ENCODE peak calls at places on chromosomes 6 and 20, in five cellular contexts. Z is AG09309; G is central memory CD4-positive, alpha-beta T cell; A is adrenal gland; D is cardiac muscle cell. E is an unnamed sample.
A peak's percentile ranks its signal among the peaks of the same experiment; 100 is the strongest.

GRCh38 chr20:35523298-35523888 is 6.1 kb downstream of the C20orf173 start:
- DNase-seq in A (no peak), G (no peak), Z (no peak), D (no peak), E (peak; percentile 11)

GRCh38 chr6:75748743-75749538 is at the start of gene MYO6:
- DNase-seq in Z (no peak), G (peak; percentile 39), A (peak; percentile 78), D (peak; percentile 64), E (no peak)

GRCh38 chr20:25355191-25355590 is 35.4 kb downstream of the ABHD12 start:
- DNase-seq in A (no peak), G (no peak), Z (no peak), D (no peak), E (peak; percentile 39)

GRCh38 chr6:41759106-41759904 is 12.1 kb upstream of the PGC start:
- DNase-seq in A (no peak), D (no peak), G (no peak), Z (no peak), E (no peak)

GRCh38 chr6:2853766-2854393 is 12.2 kb upstream of the SERPINB1 start:
- DNase-seq in G (peak; percentile 51), A (peak; percentile 88), D (peak; percentile 77), Z (no peak), E (no peak)

GRCh38 chr6:25535302-25536225 is 116.5 kb upstream of the SCGN start:
- DNase-seq in A (no peak), D (no peak), G (no peak), Z (no peak), E (no peak)

GRCh38 chr20:1555952-1556351 is 1.6 kb downstream of the SIRPD start:
- DNase-seq in D (no peak), G (peak; percentile 26), A (no peak), Z (no peak), E (peak; percentile 22)

GRCh38 chr6:11426571-11426970 is 111.0 kb upstream of the TMEM170B start:
- DNase-seq in A (no peak), G (no peak), Z (no peak), D (no peak), E (no peak)

GRCh38 chr20:4056880-4057279 is 41.5 kb upstream of the RNF24 start:
- DNase-seq in G (no peak), Z (no peak), A (no peak), D (no peak), E (no peak)

GRCh38 chr6:13068558-13069210 is 259.7 kb downstream of the TBC1D7 start:
- DNase-seq in Z (no peak), A (no peak), G (no peak), D (no peak), E (no peak)

GRCh38 chr6:90502381-90502780 is 84.5 kb downstream of the MAP3K7 start:
- DNase-seq in A (no peak), D (no peak), G (no peak), Z (no peak), E (no peak)

GRCh38 chr6:1479601-1480236 is 90.3 kb downstream of the FOXF2 start:
- DNase-seq in Z (no peak), A (no peak), D (no peak), G (no peak), E (no peak)

GRCh38 chr6:45388328-45388727 is 10.6 kb upstream of the SUPT3H start:
- DNase-seq in D (peak; percentile 16), A (no peak), G (no peak), Z (no peak), E (no peak)

E was measured in Jurkat, Clone E6-1.